ENCODE peak calls at places on chromosomes 13 and 19, in five cellular contexts. Q, S, V, W and D are unnamed samples.

GRCh38 chr13:45048890-45049407 is 59.6 kb downstream of the GPALPP1 start:
- DNase-seq in Q (no peak), S (no peak), V (no peak), W (no peak), D (no peak)

GRCh38 chr13:87889241-87889640 is 218.1 kb downstream of the SLITRK5 start:
- DNase-seq in Q (no peak), S (no peak), V (no peak), W (no peak), D (no peak)

GRCh38 chr19:802888-803561 is 5.8 kb downstream of the PTBP1 start:
- DNase-seq in Q (no peak), S (no peak), V (no peak), W (no peak), D (no peak)

GRCh38 chr13:23384111-23384510 is 49.4 kb downstream of the SACS start:
- DNase-seq in Q (peak; percentile 90), S (no peak), V (no peak), W (no peak), D (peak; percentile 26)

GRCh38 chr13:43802511-43802910 is 15.7 kb upstream of the ENOX1 start:
- DNase-seq in Q (no peak), S (no peak), V (no peak), W (no peak), D (no peak)

GRCh38 chr13:38819053-38819452 is 132.2 kb downstream of the FREM2 start:
- DNase-seq in Q (no peak), S (no peak), V (peak; percentile 83), W (no peak), D (peak; percentile 24)

GRCh38 chr19:28553005-28553404 is 659.9 kb downstream of the UQCRFS1 start:
- DNase-seq in Q (no peak), S (no peak), V (no peak), W (no peak), D (no peak)

GRCh38 chr13:89455741-89456140 is 1784.6 kb downstream of the SLITRK5 start:
- DNase-seq in Q (no peak), S (no peak), V (peak; percentile 7), W (no peak), D (no peak)

GRCh38 chr13:99280166-99280565 is 22.0 kb upstream of the GPR18 start:
- DNase-seq in Q (no peak), S (no peak), V (no peak), W (no peak), D (peak; percentile 11)

GRCh38 chr19:13150919-13151604 is 851 bp downstream of the IER2 start:
- DNase-seq in Q (no peak), S (peak; percentile 42), V (no peak), W (peak; percentile 47), D (no peak)

GRCh38 chr19:36215276-36216171 is 618 bp downstream of the ZNF146 start:
- DNase-seq in Q (peak; percentile 62), S (peak; percentile 5), V (peak; percentile 60), W (no peak), D (peak; percentile 53)

GRCh38 chr13:26041476-26041875 is 10.3 kb downstream of the SHISA2 start:
- DNase-seq in Q (no peak), S (no peak), V (no peak), W (no peak), D (no peak)

GRCh38 chr13:62333466-62333865 is 917.8 kb upstream of the PCDH20 start:
- DNase-seq in Q (no peak), S (no peak), V (no peak), W (no peak), D (no peak)

GRCh38 chr19:58556633-58557252 is 1.7 kb downstream of the UBE2M start:
- DNase-seq in Q (no peak), S (no peak), V (no peak), W (no peak), D (no peak)

GRCh38 chr19:5654931-5655330 is 25.4 kb downstream of the MICOS13 start:
- DNase-seq in Q (no peak), S (no peak), V (no peak), W (no peak), D (no peak)

GRCh38 chr19:3210347-3211017 is 14.0 kb upstream of the CELF5 start:
- DNase-seq in Q (no peak), S (no peak), V (peak; percentile 15), W (peak; percentile 46), D (peak; percentile 33)

GRCh38 chr13:50684366-50684765 is 159.1 kb downstream of the DLEU7 start:
- DNase-seq in Q (no peak), S (no peak), V (no peak), W (peak; percentile 29), D (peak; percentile 54)

GRCh38 chr13:100529666-100530065 is 58.9 kb downstream of the GGACT start:
- DNase-seq in Q (no peak), S (no peak), V (no peak), W (no peak), D (no peak)

GRCh38 chr19:15320118-15320517 is 12.2 kb downstream of the BRD4 start:
- DNase-seq in Q (peak; percentile 73), S (no peak), V (peak; percentile 60), W (no peak), D (no peak)

GRCh38 chr19:5336195-5336965 is 4.2 kb downstream of the PTPRS start:
- DNase-seq in Q (no peak), S (no peak), V (no peak), W (no peak), D (no peak)

GRCh38 chr19:2167896-2168618 is 4.3 kb downstream of the DOT1L start:
- DNase-seq in Q (peak; percentile 44), S (no peak), V (peak; percentile 40), W (peak; percentile 81), D (peak; percentile 62)
- H3K4me3 ChIP-seq in Q (no peak overlapping the region), S (no peak overlapping the region), V (no peak overlapping the region), W (peak overlapping the region; percentile 44), D (peak overlapping the region; percentile 21)

DNA sequence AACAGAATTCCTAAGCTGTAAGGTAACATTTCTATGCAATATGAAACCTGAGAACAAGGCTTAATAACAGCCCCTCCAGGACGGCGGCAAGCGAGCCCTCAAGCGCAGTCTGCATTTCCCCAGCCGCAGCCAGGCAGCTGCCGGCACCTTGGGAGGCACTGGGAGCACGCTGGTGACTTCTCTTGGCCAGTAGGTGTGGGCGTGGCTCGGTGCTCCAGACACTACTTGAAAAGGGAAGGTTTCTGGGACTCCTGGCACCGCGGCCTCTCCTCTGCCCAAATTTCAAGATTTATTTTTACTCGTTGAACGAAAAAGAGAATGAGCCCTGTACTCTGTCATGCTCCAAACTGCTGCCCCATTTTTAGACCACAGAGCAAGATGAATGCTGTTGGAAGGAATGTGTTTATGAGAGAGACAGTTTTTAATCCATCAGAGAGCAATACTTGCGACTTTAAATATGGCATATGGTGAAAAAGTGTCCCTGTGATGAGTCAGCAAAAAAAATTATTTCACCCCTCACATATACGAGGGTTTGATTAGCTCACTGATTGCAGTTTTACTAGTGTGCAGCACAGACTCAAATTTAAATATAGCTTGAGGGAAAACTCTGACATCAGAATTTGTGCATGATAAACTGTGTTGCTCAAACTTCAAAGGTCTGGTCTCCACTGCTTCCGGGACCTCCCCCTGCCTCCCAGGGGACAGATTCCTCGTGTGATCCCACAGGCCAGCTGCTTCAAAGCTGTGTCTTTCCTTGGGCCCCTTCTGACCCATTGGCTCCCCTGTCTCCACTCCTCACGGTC is 81.3 kb downstream of the COL4A2 start:
- DNase-seq in Q (peak; percentile 83), S (no peak), V (peak; percentile 78), W (no peak), D (peak; percentile 84)
- H3K4me3 ChIP-seq in Q (no peak overlapping the region), S (no peak overlapping the region), V (no peak overlapping the region), W (peak overlapping the region; percentile 54), D (no peak overlapping the region)

DNA sequence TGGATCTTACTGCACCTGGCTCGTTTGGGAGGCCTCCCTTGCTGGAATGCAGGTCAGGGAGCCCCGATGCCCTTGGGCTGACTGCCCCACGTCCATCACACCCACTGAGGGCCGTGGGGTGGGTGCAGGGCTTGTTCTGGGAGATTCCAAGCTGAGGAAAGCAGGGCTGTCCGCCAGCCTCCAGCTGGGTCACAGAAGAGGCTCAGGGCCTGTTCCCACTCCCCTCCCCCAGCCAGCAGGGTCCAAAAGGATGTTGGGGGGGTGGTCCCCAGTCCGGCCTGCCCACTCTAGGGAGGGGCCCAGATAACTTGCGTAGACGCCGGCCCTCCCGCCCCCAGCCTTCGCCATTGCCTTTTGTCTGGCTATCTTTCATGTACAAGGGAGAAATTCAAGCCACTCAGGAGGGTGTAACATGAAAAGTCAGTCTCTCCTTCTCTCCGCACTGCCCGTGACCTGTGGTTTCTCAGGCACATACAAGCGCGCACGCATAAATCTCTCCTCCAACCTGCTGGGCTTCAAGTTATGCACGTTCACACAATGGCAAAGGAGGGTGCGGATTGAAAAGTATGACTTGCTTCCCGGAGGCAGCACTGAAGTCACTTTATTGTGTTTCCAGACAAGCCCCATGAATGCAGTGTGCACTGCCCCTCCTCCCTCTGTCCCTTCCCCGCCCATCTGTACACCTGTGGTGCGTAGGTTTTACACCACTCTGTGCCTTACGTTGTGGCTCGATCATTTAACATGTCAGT is 20.2 kb downstream of the CARM1 start:
- DNase-seq in Q (no peak), S (no peak), V (no peak), W (peak; percentile 40), D (no peak)
- H3K4me3 ChIP-seq in Q (no peak overlapping the region), S (peak overlapping the region; percentile 13), V (no peak overlapping the region), W (no peak overlapping the region), D (no peak overlapping the region)

GRCh38 chr19:56838930-56839664 is 1.4 kb downstream of the PEG3 start:
- DNase-seq in Q (no peak), S (peak; percentile 96), V (peak; percentile 70), W (peak; percentile 96), D (peak; percentile 77)
- H3K4me3 ChIP-seq in Q (no peak overlapping the region), S (no peak overlapping the region), V (no peak overlapping the region), W (peak overlapping the region; percentile 71), D (no peak overlapping the region)

GRCh38 chr19:32337176-32337808 is 8.1 kb upstream of the ZNF507 start:
- DNase-seq in Q (no peak), S (no peak), V (no peak), W (no peak), D (no peak)
- H3K4me3 ChIP-seq in Q (peak overlapping the region; percentile 12), S (no peak overlapping the region), V (no peak overlapping the region), W (peak overlapping the region; percentile 57), D (peak overlapping the region; percentile 53)

DNA sequence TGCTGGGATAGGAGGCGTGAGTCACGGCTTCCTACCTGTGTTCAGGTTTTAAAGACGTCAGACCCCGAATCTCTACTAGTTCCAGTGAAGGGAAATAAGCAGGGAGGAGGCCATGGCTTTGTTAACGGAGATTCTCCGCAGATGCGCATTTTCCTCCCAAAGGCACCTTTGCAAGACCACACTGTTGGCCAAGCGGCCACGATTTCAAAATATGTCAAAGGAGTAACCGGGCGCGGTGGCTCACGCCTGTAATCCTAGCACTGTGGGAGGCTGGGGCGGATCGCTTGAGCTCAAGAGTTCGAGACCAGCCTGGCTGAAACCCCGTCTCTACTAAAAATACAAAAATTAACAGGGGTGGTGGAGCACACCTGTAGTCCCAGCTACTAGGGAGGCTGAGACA is 21.9 kb downstream of the ZNF763 start:
- DNase-seq in Q (no peak), S (no peak), V (no peak), W (no peak), D (no peak)
- H3K4me3 ChIP-seq in Q (no peak overlapping the region), S (no peak overlapping the region), V (no peak overlapping the region), W (peak overlapping the region; percentile 83), D (no peak overlapping the region)

GRCh38 chr19:6720369-6721112 is at the start of gene C3:
- DNase-seq in Q (peak; percentile 26), S (no peak), V (no peak), W (peak; percentile 62), D (peak; percentile 94)
- H3K4me3 ChIP-seq in Q (no peak within 1 kb of the TSS), S (no peak within 1 kb of the TSS), V (no peak within 1 kb of the TSS), W (peak within 1 kb of the TSS; percentile 58), D (peak within 1 kb of the TSS; percentile 94)